ENCODE peak calls at places on chromosomes 2 and 18, in seven cellular contexts. One of them, this sample, is unnamed.

GRCh38 chr2:216652566-216652965 is 19.3 kb downstream of the IGFBP2 start:
- DNase-seq in GM23248: no peak
- DNase-seq in thyroid gland: no peak
- DNase-seq in colonic mucosa: no peak
- DNase-seq in heart left ventricle: no peak
- DNase-seq in transverse colon: no peak
- DNase-seq in iPS DF 6.9: no peak
- DNase-seq in this sample: no peak

GRCh38 chr2:36569267-36569860 is 28.6 kb downstream of the FEZ2 start:
- DNase-seq in GM23248: peak
- DNase-seq in thyroid gland: no peak
- DNase-seq in colonic mucosa: no peak
- DNase-seq in heart left ventricle: no peak
- DNase-seq in transverse colon: no peak
- DNase-seq in iPS DF 6.9: no peak
- DNase-seq in this sample: no peak

GRCh38 chr2:64819774-64820688 is 166.3 kb upstream of the SERTAD2 start:
- DNase-seq in GM23248: peak
- DNase-seq in thyroid gland: no peak
- DNase-seq in colonic mucosa: no peak
- DNase-seq in heart left ventricle: no peak
- DNase-seq in transverse colon: peak
- DNase-seq in iPS DF 6.9: no peak
- DNase-seq in this sample: no peak

GRCh38 chr2:157329524-157329923 is 3.9 kb upstream of the ERMN start:
- DNase-seq in GM23248: no peak
- DNase-seq in thyroid gland: peak
- DNase-seq in colonic mucosa: peak
- DNase-seq in heart left ventricle: no peak
- DNase-seq in transverse colon: peak
- DNase-seq in iPS DF 6.9: no peak
- DNase-seq in this sample: no peak

GRCh38 chr18:48893559-48894265 is 57.1 kb downstream of the SMAD7 start:
- DNase-seq in GM23248: no peak
- DNase-seq in thyroid gland: peak
- DNase-seq in colonic mucosa: peak
- DNase-seq in heart left ventricle: no peak
- DNase-seq in transverse colon: peak
- DNase-seq in iPS DF 6.9: no peak
- DNase-seq in this sample: no peak

GRCh38 chr2:86807462-86808275 is 17.0 kb upstream of the CD8A start:
- DNase-seq in GM23248: peak
- DNase-seq in thyroid gland: peak
- DNase-seq in colonic mucosa: peak
- DNase-seq in heart left ventricle: no peak
- DNase-seq in transverse colon: peak
- DNase-seq in iPS DF 6.9: no peak
- DNase-seq in this sample: peak

GRCh38 chr18:10140928-10141327 is 227.1 kb downstream of the VAPA start:
- DNase-seq in GM23248: peak
- DNase-seq in thyroid gland: no peak
- DNase-seq in colonic mucosa: peak
- DNase-seq in heart left ventricle: no peak
- DNase-seq in transverse colon: no peak
- DNase-seq in iPS DF 6.9: no peak
- DNase-seq in this sample: peak

GRCh38 chr18:72541871-72542690 is 2.1 kb downstream of the CBLN2 start:
- DNase-seq in GM23248: no peak
- DNase-seq in thyroid gland: no peak
- DNase-seq in colonic mucosa: no peak
- DNase-seq in heart left ventricle: no peak
- DNase-seq in transverse colon: no peak
- DNase-seq in iPS DF 6.9: no peak
- DNase-seq in this sample: no peak

GRCh38 chr2:84435331-84436081 is 23.6 kb downstream of the SUCLG1 start:
- DNase-seq in GM23248: peak
- DNase-seq in thyroid gland: peak
- DNase-seq in colonic mucosa: no peak
- DNase-seq in heart left ventricle: no peak
- DNase-seq in transverse colon: no peak
- DNase-seq in iPS DF 6.9: no peak
- DNase-seq in this sample: no peak

GRCh38 chr2:157856157-157856455 is 20.0 kb downstream of the ACVR1 start:
- DNase-seq in GM23248: peak
- DNase-seq in thyroid gland: no peak
- DNase-seq in colonic mucosa: no peak
- DNase-seq in heart left ventricle: no peak
- DNase-seq in transverse colon: no peak
- DNase-seq in iPS DF 6.9: no peak
- DNase-seq in this sample: no peak

GRCh38 chr2:39874236-39874635 is 95.2 kb upstream of the THUMPD2 start:
- DNase-seq in GM23248: no peak
- DNase-seq in thyroid gland: no peak
- DNase-seq in colonic mucosa: no peak
- DNase-seq in heart left ventricle: no peak
- DNase-seq in transverse colon: no peak
- DNase-seq in iPS DF 6.9: no peak
- DNase-seq in this sample: no peak

GRCh38 chr2:9139491-9140443 is 66.8 kb upstream of the ASAP2 start:
- DNase-seq in GM23248: peak
- DNase-seq in thyroid gland: peak
- DNase-seq in colonic mucosa: peak
- DNase-seq in heart left ventricle: peak
- DNase-seq in transverse colon: peak
- DNase-seq in iPS DF 6.9: peak
- DNase-seq in this sample: no peak

DNA sequence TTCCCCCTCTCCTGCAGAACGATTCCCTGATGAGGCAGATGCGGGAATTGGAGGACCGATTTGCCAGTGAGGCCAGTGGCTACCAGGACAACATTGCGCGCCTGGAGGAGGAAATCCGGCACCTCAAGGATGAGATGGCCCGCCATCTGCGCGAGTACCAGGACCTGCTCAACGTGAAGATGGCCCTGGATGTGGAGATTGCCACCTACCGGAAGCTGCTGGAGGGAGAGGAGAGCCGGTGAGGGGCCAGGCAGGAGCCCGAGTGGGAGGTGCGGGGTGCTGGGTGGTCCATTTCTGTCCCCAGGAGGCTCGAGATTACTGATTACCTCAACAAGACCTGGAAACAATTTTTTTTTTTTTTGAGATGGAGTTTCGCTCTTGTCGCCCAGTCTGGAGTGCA is 3.1 kb downstream of the DES start:
- DNase-seq in GM23248: no peak
- DNase-seq in thyroid gland: no peak
- DNase-seq in colonic mucosa: no peak
- DNase-seq in heart left ventricle: no peak
- DNase-seq in transverse colon: no peak
- DNase-seq in iPS DF 6.9: no peak
- DNase-seq in this sample: no peak
- H3K4me3 ChIP-seq in GM23248: no peak
- H3K4me3 ChIP-seq in thyroid gland: no peak
- H3K4me3 ChIP-seq in colonic mucosa: peak
- H3K4me3 ChIP-seq in heart left ventricle: peak
- H3K4me3 ChIP-seq in transverse colon: peak
- H3K4me3 ChIP-seq in iPS DF 6.9: no peak
- H3K4me3 ChIP-seq in this sample: no peak

DNA sequence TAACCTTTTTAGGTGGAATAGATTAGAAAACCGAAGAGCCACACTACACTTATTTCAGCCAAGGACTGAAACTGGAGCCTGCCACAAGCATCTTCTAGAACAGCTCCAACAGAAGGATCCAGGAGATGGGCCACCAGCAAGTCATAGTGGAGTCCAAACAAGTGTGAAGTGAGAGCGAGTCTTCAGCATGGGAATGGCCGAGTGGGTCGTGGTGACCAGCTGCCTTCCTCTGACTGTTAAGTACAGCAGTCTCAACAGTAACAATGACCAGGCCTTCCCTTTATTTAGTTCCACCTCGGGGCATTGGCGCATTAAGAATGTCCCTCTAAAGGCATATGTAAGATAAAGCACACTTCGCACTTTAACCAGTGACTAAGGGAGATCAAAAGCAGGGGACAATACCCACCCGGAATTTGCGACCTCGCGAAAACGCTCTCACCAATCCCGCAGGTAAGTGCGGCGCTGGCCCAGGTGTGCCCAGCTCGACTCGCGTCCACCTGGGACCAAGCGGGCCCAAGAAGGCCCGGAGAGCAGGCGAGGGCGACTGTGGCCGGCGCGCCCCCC is 1.1 kb downstream of the L3MBTL4 start:
- DNase-seq in GM23248: no peak
- DNase-seq in thyroid gland: peak
- DNase-seq in colonic mucosa: no peak
- DNase-seq in heart left ventricle: peak
- DNase-seq in transverse colon: no peak
- DNase-seq in iPS DF 6.9: no peak
- DNase-seq in this sample: no peak
- H3K4me3 ChIP-seq in GM23248: peak
- H3K4me3 ChIP-seq in thyroid gland: peak
- H3K4me3 ChIP-seq in colonic mucosa: peak
- H3K4me3 ChIP-seq in heart left ventricle: peak
- H3K4me3 ChIP-seq in transverse colon: peak
- H3K4me3 ChIP-seq in iPS DF 6.9: peak
- H3K4me3 ChIP-seq in this sample: no peak

DNA sequence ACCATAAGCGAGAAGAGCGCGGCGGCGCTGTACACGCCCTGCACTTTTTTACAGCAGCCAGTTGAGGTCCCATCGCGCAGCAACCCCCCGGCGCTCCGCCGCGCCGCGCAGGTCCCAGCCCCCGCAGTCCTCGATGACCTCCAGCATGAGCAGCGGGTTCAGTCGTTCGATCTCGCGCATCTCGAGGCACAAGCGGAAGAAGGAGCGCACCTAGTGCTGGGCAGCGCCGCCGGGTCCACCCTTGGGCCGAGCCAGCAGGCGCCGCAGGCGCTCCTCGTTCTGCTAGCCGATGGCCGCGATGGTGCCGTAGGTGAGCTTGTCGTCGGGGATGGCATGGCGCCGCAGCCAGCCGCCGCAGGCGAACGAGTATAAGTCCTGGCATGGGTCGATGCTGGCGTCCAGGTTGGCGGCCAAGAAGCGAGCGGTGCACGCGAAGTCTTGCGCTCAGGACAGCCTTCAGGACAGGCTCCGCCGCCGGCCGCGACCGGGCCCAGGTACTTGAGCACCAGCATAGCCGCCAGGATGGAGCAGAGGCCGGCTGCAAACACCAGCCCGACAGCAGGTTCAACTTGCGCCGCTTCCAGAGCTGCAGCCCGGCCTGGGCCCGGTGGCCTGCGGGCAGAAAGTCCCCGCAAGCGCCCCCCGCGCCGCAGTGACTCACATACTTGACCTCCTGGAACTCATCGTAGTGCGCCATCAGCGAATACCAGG is 8.3 kb downstream of the ALPP start:
- DNase-seq in GM23248: peak
- DNase-seq in thyroid gland: peak
- DNase-seq in colonic mucosa: no peak
- DNase-seq in heart left ventricle: peak
- DNase-seq in transverse colon: no peak
- DNase-seq in iPS DF 6.9: no peak
- DNase-seq in this sample: no peak
- H3K4me3 ChIP-seq in GM23248: no peak
- H3K4me3 ChIP-seq in thyroid gland: no peak
- H3K4me3 ChIP-seq in colonic mucosa: no peak
- H3K4me3 ChIP-seq in heart left ventricle: no peak
- H3K4me3 ChIP-seq in transverse colon: no peak
- H3K4me3 ChIP-seq in iPS DF 6.9: peak
- H3K4me3 ChIP-seq in this sample: no peak

DNA sequence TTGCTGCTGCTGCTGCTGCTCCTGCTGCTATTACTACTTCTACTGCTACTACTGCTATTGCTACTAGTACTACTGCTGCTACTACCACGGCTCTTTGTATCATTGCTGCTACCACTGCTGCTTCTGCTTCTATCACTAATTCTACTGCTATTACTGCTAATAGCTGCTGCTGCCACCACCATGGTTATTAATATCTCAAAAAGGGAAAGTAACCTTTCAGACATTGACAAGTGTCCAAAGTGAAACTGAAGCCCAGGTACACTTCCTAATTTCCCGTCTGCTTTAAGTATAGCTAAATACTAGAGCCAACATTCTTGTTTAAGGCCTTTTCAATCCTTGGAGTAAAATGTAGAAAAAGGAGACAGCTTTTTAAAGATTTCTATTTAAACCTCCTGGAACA is 45.4 kb upstream of the EHBP1 start:
- DNase-seq in GM23248: peak
- DNase-seq in thyroid gland: no peak
- DNase-seq in colonic mucosa: no peak
- DNase-seq in heart left ventricle: no peak
- DNase-seq in transverse colon: no peak
- DNase-seq in iPS DF 6.9: no peak
- DNase-seq in this sample: no peak
- H3K4me3 ChIP-seq in GM23248: no peak
- H3K4me3 ChIP-seq in thyroid gland: no peak
- H3K4me3 ChIP-seq in colonic mucosa: no peak
- H3K4me3 ChIP-seq in heart left ventricle: no peak
- H3K4me3 ChIP-seq in transverse colon: no peak
- H3K4me3 ChIP-seq in iPS DF 6.9: no peak
- H3K4me3 ChIP-seq in this sample: no peak

DNA sequence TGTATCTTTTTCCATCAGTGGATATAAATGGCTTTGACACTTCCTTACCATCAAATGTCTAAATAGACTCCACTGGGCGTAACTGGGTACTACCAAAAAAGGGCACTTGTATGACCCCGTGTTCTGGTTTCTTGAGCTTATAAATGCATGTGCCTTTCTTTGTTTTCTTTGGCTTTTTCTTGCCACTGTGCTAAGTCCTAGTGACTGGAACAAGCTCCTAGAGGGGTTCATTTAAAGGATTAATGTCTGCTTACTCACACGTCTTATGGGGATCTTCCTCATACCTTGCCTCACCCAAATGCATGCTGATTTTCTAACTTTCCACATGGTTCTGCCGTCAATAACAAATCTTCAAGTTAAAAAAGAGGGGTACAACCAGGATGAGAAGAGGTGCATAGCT is 19.8 kb upstream of the ZNF532 start:
- DNase-seq in GM23248: no peak
- DNase-seq in thyroid gland: no peak
- DNase-seq in colonic mucosa: no peak
- DNase-seq in heart left ventricle: no peak
- DNase-seq in transverse colon: no peak
- DNase-seq in iPS DF 6.9: no peak
- DNase-seq in this sample: no peak
- H3K4me3 ChIP-seq in GM23248: no peak
- H3K4me3 ChIP-seq in thyroid gland: no peak
- H3K4me3 ChIP-seq in colonic mucosa: no peak
- H3K4me3 ChIP-seq in heart left ventricle: no peak
- H3K4me3 ChIP-seq in transverse colon: no peak
- H3K4me3 ChIP-seq in iPS DF 6.9: no peak
- H3K4me3 ChIP-seq in this sample: no peak